ENCODE peak calls at places on chromosomes 4 and X, in nine cellular contexts. P is RPMI7951; T is naive thymus-derived CD4-positive, alpha-beta T cell; H is GM10248; J is dermis blood vessel endothelial cell; Y is AG08395; K is GM04503; A is choroid plexus epithelial cell; L is ecto neural progenitor cell. D is an unnamed sample.

GRCh38 chr4:38099908-38100407 is 139.8 kb downstream of the PTTG2 start:
- DNase-seq in H (no peak), P (peak), K (peak), L (no peak), Y (peak), A (peak), J (peak), T (no peak), D (no peak)

GRCh38 chr4:154622598-154622997 is 10.1 kb upstream of the FGG start:
- DNase-seq in L (no peak), Y (peak), H (peak), J (peak), A (peak), T (peak), K (no peak), P (peak), D (peak)

GRCh38 chr4:41028392-41029076 is 185.8 kb downstream of the APBB2 start:
- DNase-seq in J (no peak), L (no peak), P (peak), T (no peak), K (peak), Y (no peak), A (peak), H (no peak), D (no peak)

GRCh38 chr4:139202984-139203383 is 26.0 kb upstream of the ELF2 start:
- DNase-seq in Y (no peak), L (no peak), T (no peak), K (no peak), P (no peak), A (no peak), H (no peak), J (no peak), D (no peak)

GRCh38 chrX:115503099-115503498 is 57.9 kb upstream of the PLS3 start:
- DNase-seq in H (no peak), Y (no peak), K (no peak), A (no peak), T (no peak), L (no peak), J (no peak), P (peak), D (no peak)

GRCh38 chrX:153643431-153644351 is 3.3 kb upstream of the DUSP9 start:
- DNase-seq in H (no peak), J (peak), P (no peak), A (no peak), K (no peak), Y (no peak), L (no peak), T (no peak), D (peak)

GRCh38 chr4:15893967-15894366 is 44.6 kb downstream of the FGFBP1 start:
- DNase-seq in T (no peak), P (peak), K (peak), J (peak), L (no peak), A (peak), H (no peak), Y (peak), D (no peak)

GRCh38 chr4:14180983-14181601 is 553.6 kb upstream of the BOD1L1 start:
- DNase-seq in P (peak), K (no peak), T (no peak), Y (no peak), H (no peak), L (no peak), J (peak), A (peak), D (no peak)

GRCh38 chr4:166460769-166461550 is 587.9 kb downstream of the TLL1 start:
- DNase-seq in L (no peak), J (no peak), Y (no peak), T (no peak), P (peak), A (peak), K (no peak), H (no peak), D (no peak)

GRCh38 chrX:54798137-54798536 is at the start of gene ITIH6:
- DNase-seq in J (no peak), P (peak), H (no peak), K (no peak), T (no peak), A (no peak), L (no peak), Y (no peak), D (no peak)